ENCODE peak calls at places on chromosomes 7 and 10, in seven cellular contexts. S is GM12891, U is H1, T is SK-N-SH, H is K562, G is GM12878, E is HepG2. J is an unnamed sample.
A peak's percentile ranks its signal among the peaks of the same experiment; 100 is the strongest.

GRCh38 chr7:38478404-38478803 is 152.8 kb downstream of the AMPH start:
- DNase-seq in H (no peak), U (no peak), E (no peak), G (no peak), S (no peak), T (no peak), J (no peak)

GRCh38 chr10:30827531-30828120 is 198.1 kb upstream of the LYZL2 start:
- DNase-seq in U (no peak), E (no peak), S (no peak), G (no peak), T (no peak), H (no peak), J (no peak)

GRCh38 chr7:35401217-35401879 is 147.4 kb upstream of the TBX20 start:
- DNase-seq in H (no peak), U (no peak), T (no peak), E (no peak), S (no peak), G (no peak), J (no peak)

GRCh38 chr10:125768217-125768616 is 7.4 kb downstream of the MMP21 start:
- DNase-seq in U (no peak), E (no peak), G (no peak), H (peak; percentile 14), T (peak; percentile 57), S (no peak), J (no peak)

GRCh38 chr7:81402227-81402626 is 367.6 kb downstream of the HGF start:
- DNase-seq in G (no peak), E (no peak), T (no peak), U (no peak), H (no peak), S (no peak), J (no peak)

GRCh38 chr7:148303295-148304013 is 287.1 kb upstream of the C7orf33 start:
- DNase-seq in T (peak; percentile 35), E (no peak), S (no peak), G (no peak), U (no peak), H (no peak), J (no peak)

GRCh38 chr7:27124096-27124978 is 6.2 kb downstream of the HOXA4 start:
- DNase-seq in T (no peak), U (peak; percentile 45), H (no peak), E (no peak), S (no peak), G (no peak), J (no peak)

GRCh38 chr7:151062399-151063211 is 3.2 kb downstream of the SLC4A2 start:
- DNase-seq in H (peak; percentile 96), U (peak; percentile 92), G (no peak), T (peak; percentile 81), E (peak; percentile 97), S (no peak), J (no peak)

GRCh38 chr7:69962856-69963149 is 364.5 kb downstream of the AUTS2 start:
- DNase-seq in T (no peak), S (no peak), E (no peak), G (peak; percentile 39), H (no peak), U (no peak), J (no peak)

GRCh38 chr7:44980393-44981034 is 1.7 kb upstream of the MYO1G start:
- DNase-seq in U (peak; percentile 42), G (peak; percentile 97), H (no peak), S (no peak), E (no peak), T (no peak), J (no peak)

GRCh38 chr10:60865198-60865783 is 78.7 kb downstream of the RHOBTB1 start:
- DNase-seq in U (no peak), T (no peak), G (no peak), E (no peak), H (no peak), S (no peak), J (no peak)

GRCh38 chr10:125521721-125522680 is 161.0 kb downstream of the TEX36 start:
- DNase-seq in S (peak; percentile 38), T (peak; percentile 59), G (no peak), E (peak; percentile 23), H (peak; percentile 52), U (peak; percentile 96), J (peak; percentile 16)

GRCh38 chr10:63633677-63634487 is 112.7 kb downstream of the REEP3 start:
- DNase-seq in T (peak; percentile 46), E (peak; percentile 42), U (no peak), G (no peak), S (no peak), H (peak; percentile 57), J (no peak)

GRCh38 chr10:134743-135600 is at the start of gene ZMYND11:
- DNase-seq in G (no peak), H (peak; percentile 72), S (peak; percentile 68), E (no peak), T (peak; percentile 93), U (peak; percentile 68), J (peak; percentile 60)

GRCh38 chr7:82745117-82745516 is 301.5 kb upstream of the CACNA2D1 start:
- DNase-seq in T (no peak), S (no peak), G (no peak), U (no peak), H (no peak), E (no peak), J (no peak)

DNA sequence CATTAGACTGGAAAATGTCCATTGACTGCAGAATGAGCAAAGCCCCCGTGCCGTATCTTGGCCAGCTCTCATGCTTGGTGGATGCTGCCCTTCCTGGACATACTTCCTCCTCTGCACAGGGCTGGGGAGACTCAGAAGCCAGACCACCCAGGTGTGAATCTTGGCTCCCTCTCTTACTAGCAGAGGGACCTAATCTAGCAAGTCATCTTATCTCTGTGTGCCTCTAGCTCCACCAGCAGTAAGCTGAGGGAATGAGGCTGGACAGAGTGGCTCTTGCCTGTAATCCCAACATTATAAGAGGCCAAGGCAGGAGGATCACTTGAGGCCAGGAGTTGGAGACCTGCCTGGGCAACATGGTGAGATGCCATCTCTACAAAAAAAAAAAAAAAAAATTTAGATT is 173.8 kb upstream of the GHITM start:
- DNase-seq in U (no peak), T (no peak), H (no peak), S (no peak), G (no peak), E (no peak), J (no peak)
- TF ChIP-seq TAF1 in U (no peak), T (no peak), H (no peak), S (no peak), G (no peak), E (no peak), J (no peak)

GRCh38 chr7:68245688-68246087 is 1249.1 kb downstream of the TYW1 start:
- DNase-seq in G (no peak), H (no peak), T (no peak), S (no peak), U (no peak), E (no peak), J (no peak)

GRCh38 chr7:68244411-68244810 is 1247.8 kb downstream of the TYW1 start:
- DNase-seq in H (no peak), S (no peak), E (no peak), G (no peak), U (no peak), T (no peak), J (no peak)

GRCh38 chr7:68247566-68247965 is 1250.9 kb downstream of the TYW1 start:
- DNase-seq in S (no peak), G (no peak), T (no peak), U (no peak), H (no peak), E (no peak), J (no peak)

GRCh38 chr7:68248973-68249372 is 1252.3 kb downstream of the TYW1 start:
- DNase-seq in G (no peak), S (no peak), H (no peak), T (no peak), U (no peak), E (no peak), J (no peak)

DNA sequence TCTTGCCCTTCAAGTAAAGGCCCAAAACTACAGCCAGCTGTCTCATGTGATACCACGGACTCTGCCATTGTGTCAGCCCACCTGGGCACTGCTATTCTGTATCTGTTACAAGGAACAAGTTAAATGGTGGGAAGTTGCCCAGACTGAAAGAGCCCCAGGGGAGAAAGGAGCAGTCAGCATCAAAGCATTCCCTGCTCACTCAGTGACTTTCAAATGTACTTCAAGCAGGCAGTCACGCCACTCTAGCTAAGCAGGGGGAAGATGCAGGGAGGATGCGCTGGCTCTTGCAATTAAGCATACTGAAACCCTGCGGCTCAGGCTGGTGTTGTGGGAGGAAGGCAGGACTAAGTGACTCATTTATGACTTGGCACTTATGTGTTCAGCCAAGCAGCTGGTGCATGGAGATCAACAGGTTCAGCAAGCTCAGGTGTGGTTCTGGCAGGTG is 1249.6 kb downstream of the TYW1 start:
- DNase-seq in H (no peak), G (no peak), E (no peak), S (no peak), U (peak; percentile 57), T (no peak), J (no peak)
- TF ChIP-seq TAF1 in H (no peak), G (no peak), E (no peak), S (no peak), U (no peak), T (no peak), J (no peak)

DNA sequence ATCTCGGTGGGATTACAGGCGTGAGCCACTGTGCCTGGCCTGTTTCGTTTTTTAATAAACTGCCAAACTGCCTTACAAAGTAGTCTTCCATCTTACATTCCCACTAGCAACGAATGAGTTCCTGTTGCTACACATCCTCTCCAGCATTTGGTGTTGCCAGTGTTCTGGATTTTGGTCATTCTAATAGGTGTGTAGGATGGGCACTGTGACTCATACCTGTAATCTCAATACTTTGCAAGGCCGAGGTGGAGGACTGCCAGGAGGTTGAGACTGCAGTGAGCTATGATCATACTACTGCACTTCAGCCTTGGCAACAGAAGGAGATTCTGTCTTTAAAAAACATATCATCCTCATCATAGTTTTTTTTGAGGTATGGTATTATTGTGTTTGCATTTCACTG is 21.4 kb upstream of the RSBN1L start:
- DNase-seq in T (no peak), U (no peak), E (no peak), G (no peak), S (no peak), H (no peak), J (no peak)
- TF ChIP-seq TAF1 in T (no peak), U (no peak), E (no peak), G (no peak), S (no peak), H (no peak), J (no peak)

DNA sequence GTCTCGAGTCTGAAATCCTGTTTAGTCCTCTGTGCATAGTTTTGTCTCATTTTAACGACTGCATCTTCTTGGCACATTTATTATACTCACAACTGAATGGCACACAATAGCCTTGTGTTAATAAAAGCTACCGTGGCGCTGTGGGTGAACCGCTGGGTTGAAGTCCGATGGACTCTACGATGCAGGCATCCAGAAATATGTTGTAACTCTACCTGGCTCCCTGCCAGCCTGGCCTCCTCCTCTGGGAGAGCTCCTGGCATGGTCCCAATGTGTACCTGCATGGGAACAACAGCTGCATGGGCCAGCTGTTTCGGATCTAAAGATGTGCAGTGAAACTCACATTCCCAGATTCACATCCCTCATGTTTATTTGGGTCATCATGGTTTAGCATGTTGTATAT is 3.7 kb upstream of the DPYSL4 start:
- DNase-seq in E (peak; percentile 90), S (no peak), G (no peak), T (no peak), U (no peak), H (no peak), J (no peak)
- TF ChIP-seq TAF1 in E (no peak), S (no peak), G (no peak), T (no peak), U (no peak), H (no peak), J (no peak)

GRCh38 chr7:87148332-87148955 is 3.8 kb upstream of the DMTF1 start:
- DNase-seq in S (no peak), H (peak; percentile 47), U (no peak), E (no peak), G (no peak), T (peak; percentile 50), J (no peak)
- TF ChIP-seq TAF1 in S (no peak), H (no peak), U (no peak), E (no peak), G (no peak), T (no peak), J (no peak)

GRCh38 chr7:143355450-143356385 is 6.8 kb downstream of the FAM131B start:
- DNase-seq in S (no peak), H (peak; percentile 62), G (no peak), U (no peak), E (no peak), T (peak; percentile 45), J (no peak)
- TF ChIP-seq TAF1 in S (no peak), H (no peak), G (no peak), U (no peak), E (no peak), T (no peak), J (no peak)